ENCODE peak calls at places on chromosome 13, in four cellular contexts. O, X, E and H are unnamed samples.

GRCh38 chr13:66635526-66635925 is 594.6 kb downstream of the PCDH9 start:
- DNase-seq in O (peak), X (peak), E (no peak), H (peak)

GRCh38 chr13:33787051-33787591 is 30.8 kb upstream of the RFC3 start:
- DNase-seq in O (no peak), X (no peak), E (no peak), H (no peak)

GRCh38 chr13:103168901-103169508 is 102.8 kb upstream of the SLC10A2 start:
- DNase-seq in O (no peak), X (no peak), E (no peak), H (no peak)

GRCh38 chr13:28100149-28101121 is at the start of gene FLT3:
- DNase-seq in O (peak), X (peak), E (peak), H (peak)

GRCh38 chr13:42615691-42616090 is 41.7 kb downstream of the TNFSF11 start:
- DNase-seq in O (peak), X (peak), E (no peak), H (no peak)

GRCh38 chr13:25329706-25330105 is 28.3 kb downstream of the NUP58 start:
- DNase-seq in O (peak), X (peak), E (no peak), H (peak)

GRCh38 chr13:76489299-76489698 is 396.9 kb downstream of the KCTD12 start:
- DNase-seq in O (no peak), X (no peak), E (no peak), H (no peak)

GRCh38 chr13:80040977-80041310 is 300.0 kb downstream of the SPRY2 start:
- DNase-seq in O (no peak), X (no peak), E (no peak), H (no peak)

GRCh38 chr13:109517516-109517915 is 268.9 kb downstream of the IRS2 start:
- DNase-seq in O (peak), X (peak), E (no peak), H (peak)

GRCh38 chr13:114035583-114036501 is 62.0 kb upstream of the C13orf46 start:
- DNase-seq in O (no peak), X (peak), E (no peak), H (peak)

GRCh38 chr13:74132768-74133656 is 1.2 kb downstream of the KLF12 start:
- DNase-seq in O (no peak), X (peak), E (no peak), H (peak)

GRCh38 chr13:107864543-107865460 is 350.5 kb downstream of the LIG4 start:
- DNase-seq in O (peak), X (peak), E (peak), H (peak)

GRCh38 chr13:35865341-35866240 is 265.6 kb downstream of the DCLK1 start:
- DNase-seq in O (no peak), X (no peak), E (no peak), H (no peak)

GRCh38 chr13:20054586-20054985 is 96.1 kb downstream of the ZMYM2 start:
- DNase-seq in O (no peak), X (no peak), E (no peak), H (no peak)

GRCh38 chr13:93652942-93653341 is 426.3 kb downstream of the GPC6 start:
- DNase-seq in O (no peak), X (no peak), E (no peak), H (no peak)

GRCh38 chr13:113876341-113877148 is 12.7 kb upstream of the GAS6 start:
- DNase-seq in O (no peak), X (no peak), E (no peak), H (no peak)

GRCh38 chr13:53073711-53074110 is 45.1 kb downstream of the OLFM4 start:
- DNase-seq in O (no peak), X (no peak), E (no peak), H (no peak)

GRCh38 chr13:59182241-59182640 is 981.5 kb downstream of the DIAPH3 start:
- DNase-seq in O (no peak), X (no peak), E (no peak), H (no peak)

GRCh38 chr13:109744512-109745051 is 41.8 kb downstream of the IRS2 start:
- DNase-seq in O (peak), X (peak), E (no peak), H (peak)

GRCh38 chr13:51832471-51833152 is 12.4 kb downstream of the TMEM272 start:
- DNase-seq in O (peak), X (peak), E (no peak), H (no peak)

GRCh38 chr13:48631441-48631840 is 22.3 kb upstream of the CYSLTR2 start:
- DNase-seq in O (no peak), X (no peak), E (no peak), H (peak)

GRCh38 chr13:89465366-89465765 is 1794.2 kb downstream of the SLITRK5 start:
- DNase-seq in O (no peak), X (peak), E (no peak), H (peak)

GRCh38 chr13:92103673-92104296 is 705.4 kb downstream of the GPC5 start:
- DNase-seq in O (peak), X (peak), E (no peak), H (peak)

GRCh38 chr13:113491418-113491883 is 940 bp upstream of the DCUN1D2 start:
- DNase-seq in O (peak), X (peak), E (peak), H (no peak)

GRCh38 chr13:97975851-97976550 is 22.5 kb downstream of the IPO5 start:
- DNase-seq in O (peak), X (peak), E (peak), H (peak)

GRCh38 chr13:114068723-114069322 is 63.6 kb downstream of the RASA3 start:
- DNase-seq in O (no peak), X (peak), E (no peak), H (peak)

GRCh38 chr13:19601749-19602725 is 31.4 kb upstream of the MPHOSPH8 start:
- DNase-seq in O (peak), X (peak), E (peak), H (peak)

GRCh38 chr13:36282818-36283432 is 14.7 kb downstream of the CCDC169 start:
- DNase-seq in O (peak), X (peak), E (no peak), H (peak)

GRCh38 chr13:44142911-44143665 is 230.5 kb upstream of the SERP2 start:
- DNase-seq in O (peak), X (no peak), E (peak), H (peak)

GRCh38 chr13:41268764-41269163 is 5.4 kb upstream of the MTRF1 start:
- DNase-seq in O (peak), X (peak), E (no peak), H (peak)

DNA sequence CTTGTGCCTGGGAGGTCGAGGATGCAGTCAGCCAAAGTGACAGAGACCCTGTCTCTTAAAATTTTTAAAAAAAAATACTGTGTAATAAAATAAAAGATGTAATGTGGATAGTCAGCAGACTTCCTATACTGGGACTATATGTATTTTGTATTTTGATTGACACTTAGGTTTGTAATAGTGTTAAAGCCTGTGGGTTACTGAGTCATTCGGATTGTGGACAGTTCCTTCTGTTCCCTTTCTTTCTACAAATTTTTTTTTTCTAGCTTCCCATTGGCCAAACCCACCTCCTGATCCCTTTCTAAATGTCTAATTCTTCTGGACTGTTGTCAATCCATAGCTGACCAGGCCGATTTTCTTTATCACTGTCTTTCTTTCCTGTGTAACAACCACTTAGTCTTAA is 108.0 kb downstream of the DNAJC3 start:
- DNase-seq in O (peak), X (peak), E (no peak), H (peak)
- H3K9ac ChIP-seq in O (no peak), X (no peak), E (no peak), H (peak)

DNA sequence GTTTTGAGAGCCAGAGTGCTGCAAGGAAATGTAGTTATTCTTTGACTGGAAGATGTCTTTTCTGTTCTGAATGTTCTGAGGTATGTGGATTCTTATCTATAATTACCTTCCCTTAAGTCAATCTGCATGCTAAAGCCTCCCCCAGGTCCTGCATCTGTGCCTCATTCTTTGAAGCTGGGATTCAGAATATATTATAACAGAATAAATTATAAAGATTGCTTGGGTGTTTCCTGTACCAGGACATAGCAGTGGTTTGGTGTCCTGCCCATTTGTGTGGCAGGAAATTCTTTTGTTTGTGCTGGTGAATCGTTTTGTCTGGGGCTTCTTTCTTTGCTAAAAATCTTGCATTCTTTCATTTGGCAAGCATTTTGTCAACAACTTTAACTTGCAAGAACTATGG is 60.2 kb downstream of the ITGBL1 start:
- DNase-seq in O (peak), X (no peak), E (no peak), H (peak)
- H3K9ac ChIP-seq in O (no peak), X (no peak), E (no peak), H (no peak)

DNA sequence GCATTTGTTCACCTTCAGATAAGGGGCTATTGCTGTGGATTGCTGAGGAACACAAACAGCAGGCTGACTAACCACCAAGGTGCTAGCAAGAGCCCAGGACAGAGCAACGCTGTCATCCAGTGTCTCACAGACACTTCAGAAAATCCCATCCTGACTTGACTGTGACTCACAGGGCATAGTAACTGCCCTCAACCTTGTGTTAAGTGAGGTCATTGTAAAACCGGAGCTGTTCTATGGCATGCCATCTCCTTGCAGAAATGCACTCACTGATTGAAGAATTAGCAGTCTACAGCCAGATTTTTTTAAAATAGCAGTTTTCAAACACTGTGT is 51.1 kb downstream of the TNFRSF19 start:
- DNase-seq in O (peak), X (peak), E (no peak), H (peak)
- H3K9ac ChIP-seq in O (no peak), X (no peak), E (no peak), H (peak)

DNA sequence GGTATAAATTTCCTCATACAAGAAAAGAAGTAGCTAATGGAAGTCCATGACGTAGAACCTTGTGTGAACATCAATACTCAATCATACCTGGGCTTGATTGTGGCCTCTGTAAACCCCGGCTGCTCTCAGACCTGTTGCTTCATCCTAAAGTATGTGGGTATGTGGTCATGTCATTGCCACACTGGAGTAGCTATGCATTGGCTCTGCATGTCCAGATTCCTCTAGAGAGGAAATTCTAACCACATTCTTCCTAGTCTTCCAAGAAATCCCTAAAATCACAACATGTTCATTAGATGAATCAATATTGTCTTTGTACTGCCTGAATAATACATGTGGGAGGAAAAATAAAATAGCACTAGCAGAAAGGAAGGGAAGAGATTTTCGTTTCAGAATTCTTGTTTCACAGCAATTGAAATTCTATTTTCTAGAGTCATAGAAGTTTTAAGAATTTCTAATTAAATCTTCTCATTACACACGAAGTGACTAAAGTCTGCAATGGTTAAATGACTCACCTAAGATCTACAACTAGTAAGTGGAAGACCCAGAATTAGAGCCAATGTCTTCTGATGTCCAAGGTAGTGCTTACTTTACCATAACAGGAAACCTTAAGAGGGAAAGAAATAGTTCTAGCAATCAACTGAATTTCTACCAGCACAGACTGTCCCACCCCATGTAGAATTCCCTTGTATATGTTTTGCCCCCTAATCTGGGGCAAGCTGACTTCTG is 28.0 kb downstream of the RXFP2 start:
- DNase-seq in O (no peak), X (peak), E (no peak), H (peak)
- H3K9ac ChIP-seq in O (no peak), X (no peak), E (no peak), H (peak)

DNA sequence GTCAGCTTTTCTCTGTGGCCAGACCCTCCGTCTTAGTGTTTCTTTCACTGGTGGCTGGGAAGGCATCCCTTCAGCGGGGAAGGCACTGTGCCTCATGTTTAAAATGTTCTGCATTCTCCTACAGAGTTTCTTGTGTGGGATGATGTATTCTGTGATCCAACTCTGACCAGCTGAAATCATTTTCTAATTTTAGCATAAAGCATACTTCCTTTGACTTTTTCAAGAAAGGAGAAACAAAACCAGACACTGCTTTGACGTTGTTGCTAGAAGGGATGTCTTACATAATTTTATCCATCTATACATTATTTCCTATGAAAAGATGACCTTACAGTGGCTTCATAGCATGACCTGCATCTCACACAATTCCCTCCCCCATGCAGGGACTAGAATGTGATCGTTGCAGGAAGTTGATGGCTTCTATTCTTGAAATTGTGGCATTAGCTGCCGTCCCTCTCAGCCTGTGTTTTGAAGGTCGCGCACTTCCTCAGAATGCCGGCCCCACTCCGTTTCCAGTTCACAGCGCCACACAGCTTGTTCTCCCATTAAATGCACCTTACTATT is 38.6 kb upstream of the TEX29 start:
- DNase-seq in O (no peak), X (peak), E (no peak), H (peak)
- H3K9ac ChIP-seq in O (no peak), X (peak), E (no peak), H (peak)